ENCODE peak calls at places on chromosomes 2 and 18, in seven cellular contexts. J is HuH-7.5; B is CD8-positive, alpha-beta memory T cell; M is mesenteric fat pad; Q is Peyer's patch; H is stimulated activated naive B cell treated with anti-CD40 and anti-IgM and Interleukin-4, amounts not matched to agents 10 μg/mL and 1 μg/mL and 100 μg/mL, for 72 hours; X is stimulated activated CD4-positive, alpha-beta T cell treated with anti-CD3 and anti-CD28 coated beads, Interleukin-1b, Interleukin-23, amount 100 ng/mL, for 4 hours. K is an unnamed sample.

GRCh38 chr2:12649602-12650400 is 66.9 kb upstream of the TRIB2 start:
- DNase-seq in J (no peak), B (no peak), M (no peak), Q (no peak), H (no peak), X (no peak), K (no peak)

GRCh38 chr18:44819944-44820510 is 139.3 kb downstream of the SETBP1 start:
- DNase-seq in J (no peak), B (no peak), M (no peak), Q (no peak), H (no peak), X (no peak), K (no peak)

GRCh38 chr2:180707867-180708205 is 272.6 kb upstream of the UBE2E3 start:
- DNase-seq in J (no peak), B (no peak), M (no peak), Q (no peak), H (no peak), X (no peak), K (peak; percentile 17)

GRCh38 chr2:108905906-108906305 is 83.1 kb downstream of the EDAR start:
- DNase-seq in J (no peak), B (no peak), M (no peak), Q (no peak), H (no peak), X (no peak), K (no peak)

GRCh38 chr2:7012141-7012809 is 95.1 kb downstream of the RNF144A start:
- DNase-seq in J (no peak), B (no peak), M (peak; percentile 59), Q (no peak), H (no peak), X (no peak), K (no peak)

GRCh38 chr2:159996792-159997546 is 65.4 kb downstream of the PLA2R1 start:
- DNase-seq in J (no peak), B (no peak), M (no peak), Q (no peak), H (no peak), X (no peak), K (no peak)

GRCh38 chr18:24488824-24489493 is 28.5 kb downstream of the HRH4 start:
- DNase-seq in J (no peak), B (peak; percentile 12), M (no peak), Q (no peak), H (no peak), X (no peak), K (peak; percentile 18)

GRCh38 chr2:71720283-71720560 is 266.9 kb downstream of the DYSF start:
- DNase-seq in J (no peak), B (no peak), M (no peak), Q (no peak), H (no peak), X (no peak), K (no peak)

GRCh38 chr2:218892693-218893348 is 12.2 kb downstream of the WNT10A start:
- DNase-seq in J (peak; percentile 91), B (peak; percentile 93), M (peak; percentile 91), Q (peak; percentile 88), H (peak; percentile 83), X (peak; percentile 78), K (peak; percentile 63)

GRCh38 chr2:12176621-12177020 is 430.2 kb downstream of the LPIN1 start:
- DNase-seq in J (no peak), B (no peak), M (no peak), Q (no peak), H (no peak), X (no peak), K (no peak)

GRCh38 chr2:144248350-144249034 is 271.4 kb downstream of the ZEB2 start:
- DNase-seq in J (no peak), B (no peak), M (no peak), Q (no peak), H (no peak), X (no peak), K (no peak)

GRCh38 chr2:144596074-144596871 is 76.4 kb upstream of the ZEB2 start:
- DNase-seq in J (peak; percentile 5), B (no peak), M (no peak), Q (no peak), H (no peak), X (no peak), K (peak; percentile 13)

GRCh38 chr2:36184848-36185247 is 170.7 kb upstream of the CRIM1 start:
- DNase-seq in J (no peak), B (no peak), M (no peak), Q (no peak), H (no peak), X (no peak), K (no peak)

GRCh38 chr2:73776381-73776780 is 3.5 kb downstream of the DUSP11 start:
- DNase-seq in J (no peak), B (no peak), M (no peak), Q (no peak), H (no peak), X (no peak), K (no peak)

GRCh38 chr2:111198701-111199100 is 78.0 kb downstream of the BCL2L11 start:
- DNase-seq in J (no peak), B (no peak), M (no peak), Q (no peak), H (no peak), X (no peak), K (no peak)

GRCh38 chr18:31493941-31494340 is 4.0 kb upstream of the DSG2 start:
- DNase-seq in J (no peak), B (no peak), M (no peak), Q (no peak), H (no peak), X (no peak), K (no peak)

GRCh38 chr2:73281244-73281643 is 3.0 kb downstream of the FBXO41 start:
- DNase-seq in J (no peak), B (no peak), M (no peak), Q (no peak), H (no peak), X (no peak), K (no peak)

GRCh38 chr2:189024861-189025618 is 50.9 kb downstream of the COL3A1 start:
- DNase-seq in J (peak; percentile 7), B (no peak), M (no peak), Q (no peak), H (no peak), X (no peak), K (peak; percentile 42)

GRCh38 chr2:208304695-208305094 is 38.6 kb downstream of the PIKFYVE start:
- DNase-seq in J (no peak), B (no peak), M (no peak), Q (no peak), H (no peak), X (no peak), K (no peak)